ENCODE peak calls at places on chromosomes 12 and 14, in eight cellular contexts. One of them, this sample, is unnamed.
A peak's percentile ranks its signal among the peaks of the same experiment; 100 is the strongest.

GRCh38 chr14:57389646-57390036 is 745 bp upstream of the NAA30 start:
- DNase-seq in GM13976: no peak
- DNase-seq in NCI-H460: no peak
- DNase-seq in amniotic stem cell: no peak
- DNase-seq in neural crest cell: no peak
- DNase-seq in NCI-H82: peak; percentile 100
- DNase-seq in fibroblast of pulmonary artery: no peak
- DNase-seq in HEK293T: no peak
- DNase-seq in this sample: no peak

GRCh38 chr12:56163533-56164344 is 5.6 kb downstream of the MYL6 start:
- DNase-seq in amniotic stem cell: no peak
- DNase-seq in GM13976: no peak
- DNase-seq in neural crest cell: no peak
- DNase-seq in NCI-H460: no peak
- DNase-seq in NCI-H82: no peak
- DNase-seq in fibroblast of pulmonary artery: no peak
- DNase-seq in HEK293T: no peak
- DNase-seq in this sample: no peak

GRCh38 chr14:77580964-77581505 is 35.4 kb downstream of the SPTLC2 start:
- DNase-seq in HEK293T: peak; percentile 37
- DNase-seq in amniotic stem cell: peak; percentile 45
- DNase-seq in NCI-H460: no peak
- DNase-seq in NCI-H82: no peak
- DNase-seq in GM13976: peak; percentile 75
- DNase-seq in neural crest cell: no peak
- DNase-seq in fibroblast of pulmonary artery: peak; percentile 53
- DNase-seq in this sample: no peak

GRCh38 chr14:34450542-34450915 is 11.5 kb downstream of the SPTSSA start:
- DNase-seq in GM13976: no peak
- DNase-seq in NCI-H82: no peak
- DNase-seq in fibroblast of pulmonary artery: no peak
- DNase-seq in NCI-H460: no peak
- DNase-seq in neural crest cell: no peak
- DNase-seq in HEK293T: no peak
- DNase-seq in amniotic stem cell: no peak
- DNase-seq in this sample: no peak

GRCh38 chr14:100292301-100292775 is 13.9 kb downstream of the SLC25A29 start:
- DNase-seq in NCI-H82: no peak
- DNase-seq in HEK293T: no peak
- DNase-seq in amniotic stem cell: no peak
- DNase-seq in neural crest cell: no peak
- DNase-seq in fibroblast of pulmonary artery: no peak
- DNase-seq in GM13976: no peak
- DNase-seq in NCI-H460: no peak
- DNase-seq in this sample: no peak

GRCh38 chr12:121823101-121823726 is 19.4 kb downstream of the SETD1B start:
- DNase-seq in NCI-H460: no peak
- DNase-seq in HEK293T: no peak
- DNase-seq in amniotic stem cell: no peak
- DNase-seq in NCI-H82: no peak
- DNase-seq in neural crest cell: no peak
- DNase-seq in fibroblast of pulmonary artery: no peak
- DNase-seq in GM13976: no peak
- DNase-seq in this sample: no peak

GRCh38 chr12:55706840-55707671 is 648 bp downstream of the ITGA7 start:
- DNase-seq in amniotic stem cell: no peak
- DNase-seq in neural crest cell: no peak
- DNase-seq in HEK293T: peak; percentile 15
- DNase-seq in NCI-H82: no peak
- DNase-seq in GM13976: no peak
- DNase-seq in NCI-H460: no peak
- DNase-seq in fibroblast of pulmonary artery: no peak
- DNase-seq in this sample: no peak

GRCh38 chr14:82642425-82642824 is 1108.8 kb upstream of the SEL1L start:
- DNase-seq in fibroblast of pulmonary artery: no peak
- DNase-seq in HEK293T: peak; percentile 36
- DNase-seq in neural crest cell: peak; percentile 56
- DNase-seq in NCI-H460: peak; percentile 56
- DNase-seq in amniotic stem cell: no peak
- DNase-seq in GM13976: no peak
- DNase-seq in NCI-H82: no peak
- DNase-seq in this sample: no peak

GRCh38 chr12:122001379-122002209 is 20.1 kb upstream of the BCL7A start:
- DNase-seq in amniotic stem cell: no peak
- DNase-seq in NCI-H460: no peak
- DNase-seq in HEK293T: no peak
- DNase-seq in NCI-H82: peak; percentile 34
- DNase-seq in GM13976: no peak
- DNase-seq in neural crest cell: no peak
- DNase-seq in fibroblast of pulmonary artery: no peak
- DNase-seq in this sample: no peak

GRCh38 chr14:61355892-61356325 is 34.5 kb downstream of the PRKCH start:
- DNase-seq in NCI-H82: no peak
- DNase-seq in HEK293T: no peak
- DNase-seq in fibroblast of pulmonary artery: peak; percentile 96
- DNase-seq in neural crest cell: no peak
- DNase-seq in NCI-H460: peak; percentile 60
- DNase-seq in amniotic stem cell: no peak
- DNase-seq in GM13976: no peak
- DNase-seq in this sample: no peak

GRCh38 chr14:70472253-70473159 is 20.5 kb downstream of the ADAM21 start:
- DNase-seq in neural crest cell: no peak
- DNase-seq in NCI-H460: no peak
- DNase-seq in HEK293T: no peak
- DNase-seq in fibroblast of pulmonary artery: no peak
- DNase-seq in GM13976: peak; percentile 50
- DNase-seq in amniotic stem cell: no peak
- DNase-seq in NCI-H82: no peak
- DNase-seq in this sample: no peak

GRCh38 chr12:65961731-65962130 is 137.4 kb downstream of the HMGA2 start:
- DNase-seq in NCI-H460: no peak
- DNase-seq in neural crest cell: no peak
- DNase-seq in NCI-H82: no peak
- DNase-seq in amniotic stem cell: no peak
- DNase-seq in fibroblast of pulmonary artery: no peak
- DNase-seq in GM13976: no peak
- DNase-seq in HEK293T: no peak
- DNase-seq in this sample: no peak